ENCODE peak calls at places on chromosomes 11 and 22, in four cellular contexts. U, X, J and P are unnamed samples.
A peak's percentile ranks its signal among the peaks of the same experiment; 100 is the strongest.

GRCh38 chr11:103055174-103055890 is 36.6 kb downstream of the DCUN1D5 start:
- DNase-seq in U (no peak), X (no peak), J (no peak), P (peak; percentile 16)

GRCh38 chr22:48369789-48370507 is 1457.7 kb downstream of the BRD1 start:
- DNase-seq in U (no peak), X (peak; percentile 16), J (no peak), P (no peak)

GRCh38 chr11:122804161-122804560 is 34.1 kb upstream of the CRTAM start:
- DNase-seq in U (no peak), X (no peak), J (no peak), P (no peak)

GRCh38 chr11:61864814-61865775 is 26.2 kb downstream of the FADS3 start:
- DNase-seq in U (no peak), X (no peak), J (no peak), P (no peak)

GRCh38 chr11:45161252-45162063 is 15.0 kb downstream of the PRDM11 start:
- DNase-seq in U (no peak), X (no peak), J (no peak), P (no peak)

GRCh38 chr11:65429724-65430405 is 7.3 kb downstream of the NEAT1 start:
- DNase-seq in U (no peak), X (no peak), J (no peak), P (no peak)

GRCh38 chr11:61911124-61911700 is 6.2 kb downstream of the RAB3IL1 start:
- DNase-seq in U (no peak), X (no peak), J (no peak), P (no peak)

GRCh38 chr11:132200303-132200936 is 830.0 kb downstream of the NTM start:
- DNase-seq in U (peak; percentile 71), X (peak; percentile 48), J (no peak), P (no peak)

GRCh38 chr11:32427616-32427934 is 7.8 kb downstream of the WT1 start:
- DNase-seq in U (no peak), X (no peak), J (no peak), P (no peak)

GRCh38 chr11:57345555-57346151 is 7.5 kb downstream of the P2RX3 start:
- DNase-seq in U (peak; percentile 52), X (peak; percentile 68), J (peak; percentile 31), P (peak; percentile 53)

GRCh38 chr11:129639300-129639699 is 176.3 kb upstream of the TMEM45B start:
- DNase-seq in U (no peak), X (peak; percentile 91), J (no peak), P (no peak)

GRCh38 chr22:38733329-38734202 is 22.2 kb downstream of the SUN2 start:
- DNase-seq in U (no peak), X (peak; percentile 44), J (no peak), P (peak; percentile 89)

GRCh38 chr22:35484651-35485372 is 55.8 kb upstream of the RASD2 start:
- DNase-seq in U (no peak), X (no peak), J (no peak), P (no peak)

GRCh38 chr11:2482745-2483144 is 37.9 kb downstream of the KCNQ1 start:
- DNase-seq in U (no peak), X (peak; percentile 67), J (no peak), P (peak; percentile 17)

GRCh38 chr11:59186130-59186594 is 14.2 kb downstream of the DTX4 start:
- DNase-seq in U (no peak), X (no peak), J (no peak), P (no peak)

GRCh38 chr22:26502688-26503561 is 9.3 kb downstream of the TFIP11 start:
- DNase-seq in U (no peak), X (peak; percentile 11), J (no peak), P (no peak)

GRCh38 chr11:124113890-124114289 is 1.4 kb upstream of the VWA5A start:
- DNase-seq in U (no peak), X (no peak), J (no peak), P (no peak)